ENCODE peak calls at places on chromosomes 13 and 19, in ten cellular contexts. One of them, this sample, is unnamed.

GRCh38 chr19:17200408-17201079 is 14.6 kb upstream of the USE1 start:
- DNase-seq in right lobe of liver: no peak
- DNase-seq in thoracic aorta: no peak
- DNase-seq in psoas muscle: no peak
- DNase-seq in cardiac muscle cell: no peak
- DNase-seq in pancreas: no peak
- DNase-seq in ovary: no peak
- DNase-seq in heart right ventricle: no peak
- DNase-seq in brain microvascular endothelial cell: no peak
- DNase-seq in esophagus squamous epithelium: no peak
- DNase-seq in this sample: no peak

GRCh38 chr19:3323704-3324103 is 42.7 kb upstream of the NFIC start:
- DNase-seq in right lobe of liver: no peak
- DNase-seq in thoracic aorta: no peak
- DNase-seq in psoas muscle: no peak
- DNase-seq in cardiac muscle cell: no peak
- DNase-seq in pancreas: no peak
- DNase-seq in ovary: no peak
- DNase-seq in heart right ventricle: no peak
- DNase-seq in brain microvascular endothelial cell: no peak
- DNase-seq in esophagus squamous epithelium: no peak
- DNase-seq in this sample: no peak

GRCh38 chr13:76944457-76944856 is 3.9 kb upstream of the ACOD1 start:
- DNase-seq in right lobe of liver: no peak
- DNase-seq in thoracic aorta: no peak
- DNase-seq in psoas muscle: no peak
- DNase-seq in cardiac muscle cell: no peak
- DNase-seq in pancreas: no peak
- DNase-seq in ovary: no peak
- DNase-seq in heart right ventricle: no peak
- DNase-seq in brain microvascular endothelial cell: peak; percentile 43
- DNase-seq in esophagus squamous epithelium: no peak
- DNase-seq in this sample: no peak

GRCh38 chr19:5023128-5023571 is 54.2 kb downstream of the KDM4B start:
- DNase-seq in right lobe of liver: no peak
- DNase-seq in thoracic aorta: no peak
- DNase-seq in psoas muscle: peak; percentile 67
- DNase-seq in cardiac muscle cell: no peak
- DNase-seq in pancreas: no peak
- DNase-seq in ovary: peak; percentile 71
- DNase-seq in heart right ventricle: no peak
- DNase-seq in brain microvascular endothelial cell: no peak
- DNase-seq in esophagus squamous epithelium: no peak
- DNase-seq in this sample: peak; percentile 38

GRCh38 chr13:41465215-41465907 is 8.0 kb downstream of the RGCC start:
- DNase-seq in right lobe of liver: no peak
- DNase-seq in thoracic aorta: no peak
- DNase-seq in psoas muscle: peak; percentile 72
- DNase-seq in cardiac muscle cell: no peak
- DNase-seq in pancreas: no peak
- DNase-seq in ovary: no peak
- DNase-seq in heart right ventricle: peak; percentile 51
- DNase-seq in brain microvascular endothelial cell: peak; percentile 85
- DNase-seq in esophagus squamous epithelium: peak; percentile 24
- DNase-seq in this sample: peak; percentile 50

GRCh38 chr19:14072535-14073231 is at the start of gene MISP3:
- DNase-seq in right lobe of liver: peak; percentile 92
- DNase-seq in thoracic aorta: no peak
- DNase-seq in psoas muscle: peak; percentile 73
- DNase-seq in cardiac muscle cell: peak; percentile 59
- DNase-seq in pancreas: peak; percentile 91
- DNase-seq in ovary: peak; percentile 59
- DNase-seq in heart right ventricle: peak; percentile 61
- DNase-seq in brain microvascular endothelial cell: no peak
- DNase-seq in esophagus squamous epithelium: no peak
- DNase-seq in this sample: peak; percentile 49

GRCh38 chr13:43309301-43309700 is 285.9 kb downstream of the DNAJC15 start:
- DNase-seq in right lobe of liver: no peak
- DNase-seq in thoracic aorta: no peak
- DNase-seq in psoas muscle: no peak
- DNase-seq in cardiac muscle cell: no peak
- DNase-seq in pancreas: no peak
- DNase-seq in ovary: no peak
- DNase-seq in heart right ventricle: no peak
- DNase-seq in brain microvascular endothelial cell: no peak
- DNase-seq in esophagus squamous epithelium: no peak
- DNase-seq in this sample: no peak

GRCh38 chr13:20902438-20903163 is at the start of gene XPO4:
- DNase-seq in right lobe of liver: peak; percentile 79
- DNase-seq in thoracic aorta: peak; percentile 23
- DNase-seq in psoas muscle: peak; percentile 91
- DNase-seq in cardiac muscle cell: peak; percentile 93
- DNase-seq in pancreas: peak; percentile 78
- DNase-seq in ovary: peak; percentile 86
- DNase-seq in heart right ventricle: peak; percentile 83
- DNase-seq in brain microvascular endothelial cell: peak; percentile 65
- DNase-seq in esophagus squamous epithelium: peak; percentile 5
- DNase-seq in this sample: peak; percentile 81

GRCh38 chr19:20413705-20414104 is 151.9 kb downstream of the ZNF737 start:
- DNase-seq in right lobe of liver: no peak
- DNase-seq in thoracic aorta: no peak
- DNase-seq in psoas muscle: no peak
- DNase-seq in cardiac muscle cell: no peak
- DNase-seq in pancreas: no peak
- DNase-seq in ovary: no peak
- DNase-seq in heart right ventricle: no peak
- DNase-seq in brain microvascular endothelial cell: no peak
- DNase-seq in esophagus squamous epithelium: no peak
- DNase-seq in this sample: no peak

GRCh38 chr19:44806271-44806670 is 2.6 kb upstream of the BCAM start:
- DNase-seq in right lobe of liver: no peak
- DNase-seq in thoracic aorta: no peak
- DNase-seq in psoas muscle: no peak
- DNase-seq in cardiac muscle cell: no peak
- DNase-seq in pancreas: no peak
- DNase-seq in ovary: no peak
- DNase-seq in heart right ventricle: no peak
- DNase-seq in brain microvascular endothelial cell: no peak
- DNase-seq in esophagus squamous epithelium: no peak
- DNase-seq in this sample: no peak

GRCh38 chr13:99590519-99591011 is 89.3 kb downstream of the TM9SF2 start:
- DNase-seq in right lobe of liver: no peak
- DNase-seq in thoracic aorta: no peak
- DNase-seq in psoas muscle: no peak
- DNase-seq in cardiac muscle cell: no peak
- DNase-seq in pancreas: no peak
- DNase-seq in ovary: no peak
- DNase-seq in heart right ventricle: no peak
- DNase-seq in brain microvascular endothelial cell: peak; percentile 34
- DNase-seq in esophagus squamous epithelium: no peak
- DNase-seq in this sample: no peak

GRCh38 chr19:15469513-15470297 is 5.4 kb upstream of the RASAL3 start:
- DNase-seq in right lobe of liver: no peak
- DNase-seq in thoracic aorta: no peak
- DNase-seq in psoas muscle: peak; percentile 58
- DNase-seq in cardiac muscle cell: no peak
- DNase-seq in pancreas: no peak
- DNase-seq in ovary: no peak
- DNase-seq in heart right ventricle: no peak
- DNase-seq in brain microvascular endothelial cell: no peak
- DNase-seq in esophagus squamous epithelium: no peak
- DNase-seq in this sample: no peak

GRCh38 chr19:5718032-5718578 is 1.8 kb downstream of the LONP1 start:
- DNase-seq in right lobe of liver: no peak
- DNase-seq in thoracic aorta: no peak
- DNase-seq in psoas muscle: no peak
- DNase-seq in cardiac muscle cell: no peak
- DNase-seq in pancreas: no peak
- DNase-seq in ovary: no peak
- DNase-seq in heart right ventricle: no peak
- DNase-seq in brain microvascular endothelial cell: peak; percentile 62
- DNase-seq in esophagus squamous epithelium: no peak
- DNase-seq in this sample: no peak

GRCh38 chr19:48702701-48703100 is 6.9 kb downstream of the FUT2 start:
- DNase-seq in right lobe of liver: no peak
- DNase-seq in thoracic aorta: no peak
- DNase-seq in psoas muscle: no peak
- DNase-seq in cardiac muscle cell: no peak
- DNase-seq in pancreas: no peak
- DNase-seq in ovary: no peak
- DNase-seq in heart right ventricle: no peak
- DNase-seq in brain microvascular endothelial cell: no peak
- DNase-seq in esophagus squamous epithelium: no peak
- DNase-seq in this sample: no peak

GRCh38 chr19:1273263-1274041 is 1.9 kb upstream of the FAM174C start:
- DNase-seq in right lobe of liver: peak; percentile 88
- DNase-seq in thoracic aorta: no peak
- DNase-seq in psoas muscle: peak; percentile 73
- DNase-seq in cardiac muscle cell: no peak
- DNase-seq in pancreas: peak; percentile 55
- DNase-seq in ovary: no peak
- DNase-seq in heart right ventricle: peak; percentile 23
- DNase-seq in brain microvascular endothelial cell: no peak
- DNase-seq in esophagus squamous epithelium: no peak
- DNase-seq in this sample: no peak

GRCh38 chr19:1272423-1273262 is 2.7 kb upstream of the FAM174C start:
- DNase-seq in right lobe of liver: no peak
- DNase-seq in thoracic aorta: no peak
- DNase-seq in psoas muscle: no peak
- DNase-seq in cardiac muscle cell: no peak
- DNase-seq in pancreas: no peak
- DNase-seq in ovary: no peak
- DNase-seq in heart right ventricle: no peak
- DNase-seq in brain microvascular endothelial cell: no peak
- DNase-seq in esophagus squamous epithelium: no peak
- DNase-seq in this sample: no peak

GRCh38 chr19:1275260-1275975 is at the start of gene FAM174C:
- DNase-seq in right lobe of liver: peak; percentile 97
- DNase-seq in thoracic aorta: no peak
- DNase-seq in psoas muscle: peak; percentile 97
- DNase-seq in cardiac muscle cell: peak; percentile 98
- DNase-seq in pancreas: peak; percentile 97
- DNase-seq in ovary: peak; percentile 96
- DNase-seq in heart right ventricle: peak; percentile 95
- DNase-seq in brain microvascular endothelial cell: peak; percentile 95
- DNase-seq in esophagus squamous epithelium: peak; percentile 90
- DNase-seq in this sample: peak; percentile 95

GRCh38 chr19:1274852-1275259 is 474 bp upstream of the FAM174C start:
- DNase-seq in right lobe of liver: no peak
- DNase-seq in thoracic aorta: no peak
- DNase-seq in psoas muscle: no peak
- DNase-seq in cardiac muscle cell: no peak
- DNase-seq in pancreas: no peak
- DNase-seq in ovary: no peak
- DNase-seq in heart right ventricle: no peak
- DNase-seq in brain microvascular endothelial cell: no peak
- DNase-seq in esophagus squamous epithelium: no peak
- DNase-seq in this sample: no peak

DNA sequence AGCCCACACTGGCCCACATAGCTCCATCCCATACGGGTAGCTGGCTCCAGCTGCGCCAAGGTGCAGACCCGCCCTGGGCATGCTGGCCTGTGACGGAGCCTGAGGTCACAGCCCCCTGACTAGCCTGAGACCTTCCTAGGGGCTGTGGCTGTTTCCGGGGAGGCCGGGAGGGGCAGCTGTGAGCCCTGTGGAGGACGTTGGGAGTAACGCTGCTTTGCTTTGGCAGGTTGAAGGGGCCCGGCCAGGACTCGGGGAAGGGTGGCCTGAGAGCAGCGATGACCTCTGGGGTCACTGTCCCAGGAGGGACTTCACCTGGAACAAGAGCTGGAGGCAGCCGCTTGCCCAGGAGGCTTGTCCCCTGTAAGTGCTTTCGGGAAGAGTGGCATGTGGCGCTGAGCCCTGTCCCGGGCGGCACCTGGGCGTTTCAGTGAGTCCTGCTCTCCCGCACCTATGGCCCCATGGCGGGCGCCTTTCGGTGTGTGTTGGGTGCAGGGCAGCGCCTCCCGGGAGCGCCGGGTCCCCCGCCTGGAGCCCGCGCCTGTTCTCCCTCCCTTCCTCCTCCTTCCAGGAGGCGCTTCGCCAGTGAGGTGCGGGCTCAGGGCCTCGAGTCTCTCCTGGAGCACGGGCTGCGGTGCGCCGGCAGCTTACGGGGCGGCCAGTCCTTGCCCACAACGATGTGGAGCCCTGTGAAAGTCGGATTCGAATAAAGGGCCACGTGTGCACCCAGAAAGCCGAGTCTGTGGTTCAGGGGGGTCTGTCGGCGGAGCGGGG is 1.1 kb upstream of the FAM174C start:
- DNase-seq in right lobe of liver: no peak
- DNase-seq in thoracic aorta: no peak
- DNase-seq in psoas muscle: peak; percentile 65
- DNase-seq in cardiac muscle cell: no peak
- DNase-seq in pancreas: peak; percentile 73
- DNase-seq in ovary: peak; percentile 66
- DNase-seq in heart right ventricle: no peak
- DNase-seq in brain microvascular endothelial cell: no peak
- DNase-seq in esophagus squamous epithelium: no peak
- DNase-seq in this sample: no peak
- H3K27ac ChIP-seq in right lobe of liver: peak overlapping the region; percentile 97
- H3K27ac ChIP-seq in thoracic aorta: peak overlapping the region; percentile 93
- H3K27ac ChIP-seq in psoas muscle: peak overlapping the region; percentile 99
- H3K27ac ChIP-seq in cardiac muscle cell: peak overlapping the region; percentile 98
- H3K27ac ChIP-seq in pancreas: peak overlapping the region; percentile 99
- H3K27ac ChIP-seq in ovary: peak overlapping the region; percentile 99
- H3K27ac ChIP-seq in heart right ventricle: peak overlapping the region; percentile 94
- H3K27ac ChIP-seq in brain microvascular endothelial cell: peak overlapping the region; percentile 94
- H3K27ac ChIP-seq in esophagus squamous epithelium: peak overlapping the region; percentile 94
- H3K27ac ChIP-seq in this sample: peak overlapping the region; percentile 100

GRCh38 chr13:102799544-102800144 is 725 bp downstream of the BIVM start:
- DNase-seq in right lobe of liver: peak; percentile 71
- DNase-seq in thoracic aorta: no peak
- DNase-seq in psoas muscle: no peak
- DNase-seq in cardiac muscle cell: peak; percentile 9
- DNase-seq in pancreas: peak; percentile 61
- DNase-seq in ovary: no peak
- DNase-seq in heart right ventricle: peak; percentile 53
- DNase-seq in brain microvascular endothelial cell: peak; percentile 14
- DNase-seq in esophagus squamous epithelium: no peak
- DNase-seq in this sample: no peak
- H3K27me3 ChIP-seq in right lobe of liver: no peaks in the 10 kb centered on the region
- H3K27me3 ChIP-seq in thoracic aorta: no peaks in the 10 kb centered on the region
- H3K27me3 ChIP-seq in psoas muscle: no peaks in the 10 kb centered on the region
- H3K27me3 ChIP-seq in cardiac muscle cell: no peaks in the 10 kb centered on the region
- H3K27me3 ChIP-seq in pancreas: no peaks in the 10 kb centered on the region
- H3K27me3 ChIP-seq in ovary: no peaks in the 10 kb centered on the region
- H3K27me3 ChIP-seq in heart right ventricle: no peaks in the 10 kb centered on the region
- H3K27me3 ChIP-seq in brain microvascular endothelial cell: no peaks in the 10 kb centered on the region
- H3K27me3 ChIP-seq in esophagus squamous epithelium: no peaks in the 10 kb centered on the region
- H3K27me3 ChIP-seq in this sample: no peaks in the 10 kb centered on the region

GRCh38 chr19:55324705-55325104 is 436 bp downstream of the TMEM150B start:
- DNase-seq in right lobe of liver: no peak
- DNase-seq in thoracic aorta: no peak
- DNase-seq in psoas muscle: no peak
- DNase-seq in cardiac muscle cell: no peak
- DNase-seq in pancreas: no peak
- DNase-seq in ovary: no peak
- DNase-seq in heart right ventricle: no peak
- DNase-seq in brain microvascular endothelial cell: no peak
- DNase-seq in esophagus squamous epithelium: no peak
- DNase-seq in this sample: no peak
- H3K4me3 ChIP-seq in right lobe of liver: no peak overlapping the region
- H3K4me3 ChIP-seq in thoracic aorta: peak overlapping the region; percentile 32
- H3K4me3 ChIP-seq in psoas muscle: peak overlapping the region; percentile 15
- H3K4me3 ChIP-seq in cardiac muscle cell: no peak overlapping the region
- H3K4me3 ChIP-seq in pancreas: no peak overlapping the region
- H3K4me3 ChIP-seq in ovary: no peak overlapping the region
- H3K4me3 ChIP-seq in heart right ventricle: no peak overlapping the region
- H3K4me3 ChIP-seq in brain microvascular endothelial cell: no peak overlapping the region
- H3K4me3 ChIP-seq in esophagus squamous epithelium: peak overlapping the region; percentile 27
- H3K4me3 ChIP-seq in this sample: peak overlapping the region; percentile 27

GRCh38 chr13:48660356-48661076 is 6.8 kb downstream of the CYSLTR2 start:
- DNase-seq in right lobe of liver: no peak
- DNase-seq in thoracic aorta: no peak
- DNase-seq in psoas muscle: no peak
- DNase-seq in cardiac muscle cell: peak; percentile 20
- DNase-seq in pancreas: no peak
- DNase-seq in ovary: no peak
- DNase-seq in heart right ventricle: no peak
- DNase-seq in brain microvascular endothelial cell: no peak
- DNase-seq in esophagus squamous epithelium: no peak
- DNase-seq in this sample: no peak
- H3K27ac ChIP-seq in right lobe of liver: no peak overlapping the region
- H3K27ac ChIP-seq in thoracic aorta: no peak overlapping the region
- H3K27ac ChIP-seq in psoas muscle: no peak overlapping the region
- H3K27ac ChIP-seq in cardiac muscle cell: peak overlapping the region; percentile 71
- H3K27ac ChIP-seq in pancreas: peak overlapping the region; percentile 14
- H3K27ac ChIP-seq in ovary: peak overlapping the region; percentile 73
- H3K27ac ChIP-seq in heart right ventricle: peak overlapping the region; percentile 68
- H3K27ac ChIP-seq in brain microvascular endothelial cell: no peak overlapping the region
- H3K27ac ChIP-seq in esophagus squamous epithelium: no peak overlapping the region
- H3K27ac ChIP-seq in this sample: peak overlapping the region; percentile 82

This sample was measured in left ventricle myocardium inferior.